ENCODE peak calls at places on chromosomes 3 and 15, in five cellular contexts. E is kidney tubule cell, F is EL, J is left cardiac atrium, R is GM19239. T is an unnamed sample.

GRCh38 chr3:160398820-160399346 is at the start of gene IFT80:
- DNase-seq in E (peak; percentile 98), J (peak; percentile 96), R (peak; percentile 58), F (peak; percentile 95), T (peak; percentile 98)

GRCh38 chr15:55588070-55588817 is at the start of gene PYGO1:
- DNase-seq in F (peak; percentile 72), R (peak; percentile 68), E (peak; percentile 63), J (peak; percentile 73), T (peak; percentile 44)

GRCh38 chr3:177512945-177513671 is 315.8 kb upstream of the TBL1XR1 start:
- DNase-seq in R (no peak), E (no peak), F (no peak), J (no peak), T (no peak)

GRCh38 chr15:90750186-90750585 is 33.0 kb downstream of the BLM start:
- DNase-seq in R (no peak), E (no peak), F (no peak), J (no peak), T (no peak)

GRCh38 chr3:49032646-49033304 is 3.6 kb upstream of the IMPDH2 start:
- DNase-seq in E (peak; percentile 52), F (peak; percentile 45), R (no peak), J (no peak), T (no peak)

GRCh38 chr3:184740509-184741258 is 28.8 kb upstream of the MAGEF1 start:
- DNase-seq in R (no peak), F (peak; percentile 60), E (peak; percentile 26), J (no peak), T (peak; percentile 98)

GRCh38 chr15:68317281-68318007 is 39.9 kb downstream of the FEM1B start:
- DNase-seq in R (no peak), F (no peak), J (no peak), E (no peak), T (no peak)

GRCh38 chr3:66452247-66453040 is 48.4 kb downstream of the LRIG1 start:
- DNase-seq in J (no peak), R (no peak), F (no peak), E (no peak), T (no peak)

GRCh38 chr3:116112686-116113085 is 332.6 kb downstream of the LSAMP start:
- DNase-seq in R (no peak), J (no peak), F (no peak), E (no peak), T (peak; percentile 2)

GRCh38 chr3:189204467-189204866 is 32.7 kb downstream of the TPRG1 start:
- DNase-seq in F (peak; percentile 36), R (no peak), E (no peak), J (no peak), T (no peak)

GRCh38 chr15:73632670-73633058 is 525 bp downstream of the NPTN start:
- DNase-seq in F (no peak), E (no peak), R (no peak), J (peak; percentile 51), T (no peak)

GRCh38 chr15:42274693-42274971 is 1.4 kb upstream of the TMEM87A start:
- DNase-seq in R (no peak), J (no peak), F (peak; percentile 2), E (no peak), T (no peak)

GRCh38 chr3:127595303-127595702 is 2.9 kb upstream of the MCM2 start:
- DNase-seq in R (no peak), E (no peak), J (no peak), F (no peak), T (no peak)